ENCODE peak calls at places on chromosome 20, in four cellular contexts. One of them, this sample, is unnamed.

GRCh38 chr20:2751868-2752630 is 48.4 kb downstream of the CPXM1 start:
- DNase-seq in heart right ventricle: no peak
- DNase-seq in AG09319: no peak
- DNase-seq in glutamatergic neuron: no peak
- DNase-seq in this sample: no peak

GRCh38 chr20:1190847-1191246 is 6.1 kb upstream of the TMEM74B start:
- DNase-seq in AG09319: no peak
- DNase-seq in heart right ventricle: no peak
- DNase-seq in glutamatergic neuron: no peak
- DNase-seq in this sample: no peak

GRCh38 chr20:51492167-51493092 is 50.1 kb downstream of the NFATC2 start:
- DNase-seq in heart right ventricle: peak
- DNase-seq in glutamatergic neuron: no peak
- DNase-seq in AG09319: no peak
- DNase-seq in this sample: no peak

GRCh38 chr20:59439243-59439642 is 138.8 kb downstream of the EDN3 start:
- DNase-seq in heart right ventricle: no peak
- DNase-seq in AG09319: no peak
- DNase-seq in glutamatergic neuron: no peak
- DNase-seq in this sample: no peak

GRCh38 chr20:4946585-4947378 is 54.5 kb downstream of the SLC23A2 start:
- DNase-seq in AG09319: no peak
- DNase-seq in heart right ventricle: no peak
- DNase-seq in glutamatergic neuron: no peak
- DNase-seq in this sample: no peak

GRCh38 chr20:21396921-21397340 is 395 bp downstream of the NKX2-4 start:
- DNase-seq in heart right ventricle: no peak
- DNase-seq in AG09319: no peak
- DNase-seq in glutamatergic neuron: peak
- DNase-seq in this sample: no peak

GRCh38 chr20:32139947-32140346 is 30.4 kb downstream of the TM9SF4 start:
- DNase-seq in heart right ventricle: no peak
- DNase-seq in AG09319: no peak
- DNase-seq in glutamatergic neuron: no peak
- DNase-seq in this sample: no peak

GRCh38 chr20:53016534-53017042 is 44.4 kb downstream of the TSHZ2 start:
- DNase-seq in glutamatergic neuron: no peak
- DNase-seq in heart right ventricle: no peak
- DNase-seq in AG09319: no peak
- DNase-seq in this sample: no peak

GRCh38 chr20:45094864-45095574 is 5.9 kb downstream of the KCNS1 start:
- DNase-seq in AG09319: no peak
- DNase-seq in glutamatergic neuron: no peak
- DNase-seq in heart right ventricle: no peak
- DNase-seq in this sample: no peak

GRCh38 chr20:45095753-45096371 is 5.1 kb downstream of the KCNS1 start:
- DNase-seq in AG09319: peak
- DNase-seq in heart right ventricle: peak
- DNase-seq in glutamatergic neuron: no peak
- DNase-seq in this sample: peak

GRCh38 chr20:45092898-45093297 is 8.0 kb downstream of the KCNS1 start:
- DNase-seq in AG09319: no peak
- DNase-seq in glutamatergic neuron: no peak
- DNase-seq in heart right ventricle: no peak
- DNase-seq in this sample: no peak

GRCh38 chr20:45096781-45097180 is 4.1 kb downstream of the KCNS1 start:
- DNase-seq in heart right ventricle: no peak
- DNase-seq in glutamatergic neuron: no peak
- DNase-seq in AG09319: no peak
- DNase-seq in this sample: no peak

DNA sequence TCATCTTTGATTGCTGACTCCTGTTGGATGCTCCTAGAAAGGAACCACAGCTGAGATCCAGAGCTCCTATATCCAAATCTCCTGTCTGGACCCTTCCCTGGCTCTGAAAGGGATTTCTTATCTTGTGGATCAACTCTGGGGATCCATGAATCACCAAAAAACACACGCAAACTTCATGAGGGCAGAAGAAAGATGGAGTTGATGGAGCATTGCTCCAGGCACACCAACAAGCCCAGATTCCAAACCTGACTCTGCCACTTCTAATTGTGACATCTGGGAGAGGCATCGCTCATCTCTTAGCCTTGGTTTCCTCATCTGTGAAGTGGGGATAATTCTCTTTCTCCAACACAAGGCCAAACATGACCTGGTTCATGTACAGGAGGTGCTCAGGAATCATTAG is 6.7 kb downstream of the KCNS1 start:
- DNase-seq in glutamatergic neuron: no peak
- DNase-seq in heart right ventricle: no peak
- DNase-seq in AG09319: no peak
- DNase-seq in this sample: no peak
- TF ChIP-seq CTCF in glutamatergic neuron: no peak
- TF ChIP-seq CTCF in heart right ventricle: no peak
- TF ChIP-seq CTCF in AG09319: no peak
- TF ChIP-seq CTCF in this sample: no peak

GRCh38 chr20:11676618-11677289 is 240.9 kb upstream of the BTBD3 start:
- DNase-seq in heart right ventricle: peak
- DNase-seq in AG09319: peak
- DNase-seq in glutamatergic neuron: peak
- DNase-seq in this sample: peak
- TF ChIP-seq CTCF in heart right ventricle: peak
- TF ChIP-seq CTCF in AG09319: peak
- TF ChIP-seq CTCF in glutamatergic neuron: peak
- TF ChIP-seq CTCF in this sample: peak

GRCh38 chr20:13458860-13459451 is 179.8 kb downstream of the TASP1 start:
- DNase-seq in heart right ventricle: no peak
- DNase-seq in glutamatergic neuron: peak
- DNase-seq in AG09319: peak
- DNase-seq in this sample: no peak
- TF ChIP-seq CTCF in heart right ventricle: peak
- TF ChIP-seq CTCF in glutamatergic neuron: peak
- TF ChIP-seq CTCF in AG09319: peak
- TF ChIP-seq CTCF in this sample: peak

DNA sequence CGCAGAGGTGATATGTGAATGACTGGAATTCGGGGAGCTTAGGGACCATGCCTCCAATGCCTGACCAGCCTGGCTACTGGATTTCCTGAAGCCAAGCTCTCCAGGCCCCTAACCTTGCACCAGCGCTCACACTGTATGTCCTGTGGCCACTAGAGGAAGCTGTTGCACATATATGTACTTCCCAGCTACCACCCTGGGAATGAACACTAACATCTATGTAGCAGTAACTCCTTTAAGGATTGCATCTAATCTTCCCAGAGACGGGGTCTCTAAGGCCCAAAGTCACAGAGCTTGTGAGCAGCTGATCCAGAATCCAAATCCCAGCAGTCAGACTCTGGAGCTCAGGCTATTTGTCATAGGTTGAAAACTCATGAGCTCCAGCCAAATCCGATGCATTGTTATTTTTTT is 20.4 kb upstream of the BPIFB1 start:
- DNase-seq in AG09319: peak
- DNase-seq in glutamatergic neuron: peak
- DNase-seq in heart right ventricle: peak
- DNase-seq in this sample: peak
- TF ChIP-seq CTCF in AG09319: peak
- TF ChIP-seq CTCF in glutamatergic neuron: peak
- TF ChIP-seq CTCF in heart right ventricle: peak
- TF ChIP-seq CTCF in this sample: peak